ENCODE peak calls at places on chromosomes 2 and 18, in eight cellular contexts. S is prostate gland, R is esophagus squamous epithelium, I is A549, J is body of pancreas, Y is ovary, X is right lobe of liver, H is testis. D is an unnamed sample. For H3K4me1, the result is how much of the 10 kb centered on the place peaks cover.

GRCh38 chr2:100142393-100142792 is at the start of gene AFF3:
- DNase-seq in X (no peak), J (no peak), I (no peak), R (peak), Y (no peak), H (peak), S (no peak), D (no peak)

GRCh38 chr2:67255933-67256615 is 141.1 kb upstream of the ETAA1 start:
- DNase-seq in Y (no peak), S (no peak), J (no peak), H (no peak), I (no peak), X (no peak), R (no peak), D (no peak)

GRCh38 chr2:211751853-211752252 is 786.7 kb downstream of the ERBB4 start:
- DNase-seq in X (no peak), I (no peak), H (no peak), Y (no peak), S (no peak), R (no peak), J (no peak), D (no peak)

GRCh38 chr2:236968101-236968886 is 117.4 kb upstream of the COPS8 start:
- DNase-seq in R (no peak), I (no peak), S (no peak), J (no peak), H (no peak), Y (no peak), X (peak), D (no peak)

GRCh38 chr2:149611100-149611820 is 23.7 kb upstream of the MMADHC start:
- DNase-seq in H (no peak), S (no peak), J (peak), R (no peak), Y (no peak), X (no peak), I (no peak), D (no peak)

GRCh38 chr18:5515007-5515744 is 28.6 kb downstream of the EPB41L3 start:
- DNase-seq in S (no peak), H (no peak), X (no peak), R (no peak), I (no peak), Y (no peak), J (no peak), D (no peak)

GRCh38 chr2:83744830-83745229 is 714.2 kb downstream of the SUCLG1 start:
- DNase-seq in X (no peak), H (no peak), R (no peak), I (no peak), S (no peak), Y (no peak), J (no peak), D (no peak)

GRCh38 chr18:68215931-68216330 is 499.0 kb downstream of the TMX3 start:
- DNase-seq in S (no peak), H (no peak), I (no peak), X (no peak), Y (no peak), R (no peak), J (no peak), D (no peak)

GRCh38 chr2:159879061-159879604 is 81.1 kb upstream of the CD302 start:
- DNase-seq in X (no peak), S (no peak), Y (peak), J (no peak), I (no peak), H (no peak), R (no peak), D (no peak)

GRCh38 chr2:128354731-128355470 is 36.2 kb upstream of the HS6ST1 start:
- DNase-seq in H (peak), I (no peak), X (no peak), S (no peak), J (no peak), Y (no peak), R (no peak), D (no peak)

GRCh38 chr2:53252115-53252514 is 515.5 kb upstream of the CHAC2 start:
- DNase-seq in X (no peak), Y (no peak), J (no peak), S (no peak), H (no peak), R (no peak), I (no peak), D (no peak)

GRCh38 chr18:21741511-21742322 is 1.1 kb downstream of the MIB1 start:
- DNase-seq in H (peak), R (no peak), S (peak), X (peak), J (peak), Y (peak), I (no peak), D (peak)

GRCh38 chr2:230693411-230693810 is 19.2 kb upstream of the CAB39 start:
- DNase-seq in H (no peak), S (no peak), Y (no peak), I (no peak), X (no peak), R (no peak), J (no peak), D (no peak)

GRCh38 chr2:160415991-160416390 is 77.6 kb downstream of the RBMS1 start:
- DNase-seq in X (no peak), S (no peak), R (no peak), H (no peak), Y (no peak), J (no peak), I (no peak), D (no peak)

GRCh38 chr2:191443446-191443845 is 198.2 kb downstream of the MYO1B start:
- DNase-seq in H (no peak), R (no peak), S (no peak), X (no peak), I (no peak), Y (no peak), J (no peak), D (no peak)

GRCh38 chr2:161265874-161266273 is 42.4 kb upstream of the PSMD14 start:
- DNase-seq in J (no peak), R (no peak), X (no peak), S (no peak), H (no peak), Y (no peak), I (no peak), D (no peak)

GRCh38 chr2:171323971-171324528 is 109.7 kb downstream of the METTL8 start:
- DNase-seq in S (no peak), Y (no peak), X (no peak), H (no peak), I (no peak), R (no peak), J (no peak), D (no peak)

GRCh38 chr2:42053791-42054656 is 6.2 kb downstream of the PKDCC start:
- DNase-seq in X (no peak), J (no peak), S (no peak), I (no peak), H (peak), R (no peak), Y (peak), D (peak)

GRCh38 chr2:187586091-187586632 is 31.9 kb upstream of the TFPI start:
- DNase-seq in J (no peak), Y (no peak), S (no peak), R (no peak), H (no peak), X (no peak), I (no peak), D (no peak)

GRCh38 chr18:79903071-79903635 is 48.3 kb downstream of the SLC66A2 start:
- DNase-seq in R (no peak), H (no peak), Y (no peak), J (no peak), X (no peak), S (peak), I (no peak), D (peak)

GRCh38 chr2:161576421-161576820 is 47.8 kb upstream of the SLC4A10 start:
- DNase-seq in X (no peak), S (no peak), R (no peak), H (no peak), I (peak), Y (no peak), J (no peak), D (no peak)

GRCh38 chr2:230758566-230759480 is 46.2 kb downstream of the CAB39 start:
- DNase-seq in H (no peak), I (no peak), S (no peak), X (no peak), R (no peak), J (no peak), Y (no peak), D (no peak)

GRCh38 chr2:211331736-211332135 is 775.3 kb downstream of the CPS1 start:
- DNase-seq in I (no peak), H (no peak), J (no peak), Y (no peak), R (no peak), S (no peak), X (no peak), D (no peak)

GRCh38 chr2:68900496-68901198 is 29.4 kb upstream of the BMP10 start:
- DNase-seq in I (no peak), S (no peak), J (no peak), R (no peak), Y (no peak), H (no peak), X (no peak), D (no peak)

GRCh38 chr2:47771211-47771610 is 11.7 kb upstream of the MSH6 start:
- DNase-seq in Y (no peak), J (no peak), I (no peak), S (no peak), R (no peak), H (peak), X (no peak), D (peak)

GRCh38 chr18:21277578-21277977 is 35.5 kb downstream of the GREB1L start:
- DNase-seq in I (no peak), H (no peak), J (no peak), Y (no peak), X (no peak), R (no peak), S (no peak), D (no peak)

GRCh38 chr2:134406311-134406710 is 152.4 kb downstream of the MGAT5 start:
- DNase-seq in J (peak), X (no peak), S (no peak), I (no peak), Y (no peak), H (no peak), R (no peak), D (no peak)

GRCh38 chr2:143852748-143853147 is 667.2 kb downstream of the ZEB2 start:
- DNase-seq in H (no peak), Y (no peak), X (no peak), I (no peak), R (no peak), J (no peak), S (no peak), D (no peak)

GRCh38 chr18:23259701-23260661 is 124.7 kb downstream of the CABLES1 start:
- DNase-seq in J (peak), I (no peak), H (peak), S (peak), R (no peak), Y (peak), X (peak), D (peak)

GRCh38 chr2:31812051-31812798 is 198.6 kb downstream of the MEMO1 start:
- DNase-seq in Y (no peak), I (peak), J (no peak), X (peak), R (no peak), S (peak), H (no peak), D (no peak)

GRCh38 chr2:19879115-19879514 is 22.7 kb downstream of the TTC32 start:
- DNase-seq in R (no peak), H (peak), Y (no peak), I (no peak), J (no peak), X (no peak), S (no peak), D (no peak)

GRCh38 chr2:190953257-190953656 is 60.7 kb downstream of the STAT1 start:
- DNase-seq in I (no peak), X (no peak), H (no peak), J (peak), R (no peak), S (no peak), Y (no peak), D (no peak)

GRCh38 chr2:12796617-12797016 is 79.9 kb downstream of the TRIB2 start:
- DNase-seq in J (no peak), X (no peak), I (no peak), H (peak), Y (peak), S (no peak), R (no peak), D (peak)

GRCh38 chr2:104563398-104564024 is 290.4 kb upstream of the POU3F3 start:
- DNase-seq in S (no peak), X (no peak), Y (no peak), J (peak), I (no peak), H (no peak), R (no peak), D (no peak)

GRCh38 chr2:157251932-157252331 is 5.6 kb upstream of the GALNT5 start:
- DNase-seq in I (no peak), S (no peak), Y (no peak), R (no peak), J (no peak), X (no peak), H (no peak), D (no peak)

GRCh38 chr2:55148269-55148668 is 83.8 kb downstream of the CLHC1 start:
- DNase-seq in H (no peak), X (no peak), S (no peak), J (no peak), R (no peak), Y (no peak), I (no peak), D (no peak)

GRCh38 chr18:79942786-79943607 is 8.5 kb downstream of the SLC66A2 start:
- DNase-seq in H (peak), X (no peak), S (no peak), J (no peak), R (no peak), Y (peak), I (no peak), D (no peak)

DNA sequence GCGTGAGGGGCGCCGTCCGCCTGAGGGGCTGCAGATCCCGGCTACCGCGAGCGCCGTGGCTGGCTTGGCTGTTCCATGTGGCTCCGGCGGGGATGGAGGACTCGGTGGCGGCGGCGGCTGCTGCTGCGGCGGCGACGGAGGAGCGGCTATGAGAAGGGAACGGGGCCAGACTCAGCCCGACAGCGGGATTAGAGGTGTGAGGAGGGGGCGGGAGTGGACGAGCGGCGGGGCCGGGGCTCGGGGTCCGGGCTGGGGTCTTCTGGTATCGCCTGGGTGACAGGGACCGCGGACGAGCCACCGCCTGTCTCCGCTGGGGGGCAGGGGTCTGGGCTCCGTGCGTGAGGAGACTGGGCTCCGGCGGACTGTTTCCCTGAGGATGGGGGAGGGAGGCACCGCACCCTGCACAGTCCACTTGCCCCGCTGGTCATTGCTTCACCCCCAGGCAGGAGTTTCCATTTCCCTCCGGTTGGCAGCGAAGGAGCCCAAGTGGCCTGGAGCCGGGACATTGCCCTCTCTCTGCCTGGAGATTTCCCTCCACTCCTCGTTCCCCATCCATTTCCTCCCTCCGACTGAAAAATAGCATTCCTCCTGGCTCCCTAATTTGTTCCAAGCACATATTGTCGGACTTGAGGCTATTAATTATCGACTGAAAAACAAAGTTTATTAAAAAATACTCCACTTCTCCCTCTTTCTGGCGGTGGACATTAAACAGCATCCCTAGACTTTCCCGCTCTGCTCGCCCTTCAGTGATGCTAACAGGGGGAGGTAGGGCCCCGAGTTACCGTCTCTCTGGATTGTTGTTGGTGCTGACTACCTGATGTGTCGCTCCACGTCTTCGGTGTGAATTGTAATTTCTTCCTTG is 577 bp downstream of the EHBP1 start:
- DNase-seq in I (peak), S (peak), J (peak), X (peak), Y (peak), H (peak), R (no peak), D (peak)
- TF ChIP-seq POLR2A in I (peak), S (no peak), J (peak), X (no peak), Y (no peak), H (no peak), R (no peak), D (no peak)

DNA sequence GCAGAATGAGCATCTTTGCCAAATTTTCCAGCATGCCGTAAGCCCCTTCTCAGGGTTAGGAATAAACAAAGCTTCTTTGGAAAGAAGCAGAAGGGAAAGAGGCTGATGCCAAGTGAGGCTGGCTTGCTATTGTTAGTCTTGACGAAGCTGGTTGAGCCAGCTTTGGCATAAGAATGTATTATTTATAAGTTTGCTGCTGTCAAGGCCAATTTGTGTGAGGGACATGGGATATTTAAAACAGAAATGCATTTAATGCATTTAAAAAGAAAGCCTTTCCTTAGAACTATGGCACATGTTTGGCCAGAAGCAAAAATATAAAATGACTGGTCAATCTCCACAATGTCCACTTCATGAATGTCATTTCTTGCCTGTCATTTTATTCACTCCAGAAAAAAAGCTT is 52.5 kb upstream of the TTN start:
- DNase-seq in R (no peak), Y (no peak), J (no peak), X (no peak), H (no peak), I (no peak), S (no peak), D (no peak)
- H3K4me1 ChIP-seq in R (under half), Y (under half), J (under half), X (under half), H (under half), I (under half), S (under half), D (under half)

DNA sequence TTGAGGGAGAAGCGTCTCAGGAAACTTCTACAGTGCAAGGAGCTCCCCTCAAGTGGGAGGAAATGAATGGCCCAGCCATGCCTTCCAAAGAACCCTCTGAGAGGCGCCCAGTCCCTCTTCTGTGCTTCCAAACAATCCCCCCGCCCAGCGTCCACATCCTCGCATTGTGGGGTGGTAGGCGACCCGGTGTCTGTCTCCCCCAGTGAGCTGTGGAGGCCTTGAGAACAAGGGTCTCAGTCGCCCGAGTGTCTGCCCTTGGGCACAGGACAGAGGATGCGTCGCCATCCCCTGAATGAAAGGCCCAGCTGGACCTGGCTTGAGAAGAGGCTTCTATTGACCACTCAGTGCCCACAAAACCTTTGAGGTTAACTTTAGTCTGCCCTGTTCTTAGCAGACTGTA is 29.7 kb downstream of the INPP5D start:
- DNase-seq in Y (no peak), R (no peak), J (no peak), H (no peak), S (no peak), X (no peak), I (no peak), D (no peak)
- TF ChIP-seq POLR2A in Y (no peak), R (no peak), J (no peak), H (no peak), S (no peak), X (no peak), I (no peak), D (no peak)

GRCh38 chr2:98459776-98460175 is 15.1 kb downstream of the INPP4A start:
- DNase-seq in H (no peak), S (no peak), X (no peak), R (no peak), J (no peak), I (no peak), Y (no peak), D (no peak)
- H3K4me1 ChIP-seq in H (under half), S (under half), X (under half), R (under half), J (under half), I (half or more), Y (under half), D (under half)

GRCh38 chr2:181457741-181458425 is 697 bp downstream of the ITGA4 start:
- DNase-seq in X (peak), J (peak), Y (peak), I (no peak), H (peak), R (peak), S (peak), D (peak)

GRCh38 chr2:181454990-181455520 is 2.1 kb upstream of the ITGA4 start:
- DNase-seq in X (no peak), H (no peak), S (no peak), J (no peak), Y (no peak), I (no peak), R (no peak), D (no peak)

GRCh38 chr2:181456660-181457120 is 496 bp upstream of the ITGA4 start:
- DNase-seq in Y (no peak), J (peak), R (peak), X (peak), I (no peak), H (peak), S (no peak), D (peak)

GRCh38 chr2:181458881-181459280 is 1.7 kb downstream of the ITGA4 start:
- DNase-seq in R (no peak), H (no peak), Y (no peak), I (no peak), J (no peak), X (no peak), S (no peak), D (no peak)

GRCh38 chr2:181457121-181457740 is at the start of gene ITGA4:
- DNase-seq in S (peak), R (peak), I (peak), Y (peak), J (peak), H (peak), X (peak), D (peak)
- TF ChIP-seq POLR2A in S (no peak), R (no peak), I (no peak), Y (no peak), J (peak), H (no peak), X (no peak), D (no peak)

DNA sequence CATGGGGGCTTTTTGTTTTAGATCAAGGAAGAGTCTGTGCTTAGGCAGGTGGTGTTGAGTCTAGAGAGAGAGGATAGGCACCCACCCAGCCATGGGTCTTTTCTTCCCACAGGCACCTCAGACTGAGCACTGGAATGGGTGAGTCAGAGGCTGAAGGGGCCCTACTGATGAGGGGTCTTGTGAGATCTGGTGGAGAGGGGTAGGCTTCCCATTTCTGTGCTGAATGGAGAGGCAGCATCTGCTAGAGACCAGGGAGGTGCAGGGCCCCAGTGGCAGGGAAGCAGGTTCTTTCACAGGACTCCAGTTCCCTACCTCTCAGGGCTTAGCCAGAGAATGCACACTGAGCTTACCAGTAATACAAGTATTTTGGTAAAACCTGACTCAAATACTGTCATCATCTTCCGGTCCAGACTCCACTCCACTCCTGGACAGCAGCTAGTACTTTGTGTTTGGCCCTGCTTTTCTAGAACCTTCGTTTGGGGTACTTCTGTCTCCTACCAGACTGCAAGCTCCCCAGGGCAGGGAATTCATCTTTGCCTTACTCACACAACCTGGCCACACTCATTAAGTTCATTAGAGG is 108.7 kb upstream of the CDC42EP3 start:
- DNase-seq in I (no peak), S (no peak), J (no peak), X (no peak), H (no peak), R (no peak), Y (no peak), D (no peak)
- H3K4me1 ChIP-seq in I (half or more), S (under half), J (under half), X (under half), H (under half), R (under half), Y (under half), D (under half)

D was measured in uterus.